ENCODE peak calls at places on chromosome 14, in eight cellular contexts. R is osteoblast, O is body of pancreas, C is astrocyte of the spinal cord, V is HFFc6, H is kidney, D is tibial artery, A is neural progenitor cell. L is an unnamed sample.

GRCh38 chr14:60482743-60483142 is 3.1 kb downstream of the C14orf39 start:
- DNase-seq in D (no peak), A (no peak), H (no peak), R (no peak), O (no peak), V (no peak), C (peak; percentile 29), L (no peak)

GRCh38 chr14:64758025-64758521 is 53.8 kb downstream of the PLEKHG3 start:
- DNase-seq in D (no peak), V (no peak), C (peak; percentile 83), R (no peak), O (peak; percentile 68), H (peak; percentile 53), A (no peak), L (no peak)

GRCh38 chr14:102195446-102195845 is 55.7 kb downstream of the WDR20 start:
- DNase-seq in O (no peak), A (no peak), D (no peak), V (no peak), C (no peak), R (no peak), H (no peak), L (no peak)

GRCh38 chr14:43540948-43541347 is 966.1 kb downstream of the FSCB start:
- DNase-seq in A (peak; percentile 5), R (no peak), V (no peak), C (no peak), H (no peak), D (no peak), O (no peak), L (no peak)

GRCh38 chr14:104143521-104144452 is 5.4 kb downstream of the KIF26A start:
- DNase-seq in R (peak; percentile 92), H (peak; percentile 61), A (no peak), O (peak; percentile 8), C (no peak), V (no peak), D (no peak), L (no peak)

GRCh38 chr14:54147285-54147684 is 190.7 kb upstream of the BMP4 start:
- DNase-seq in A (no peak), H (no peak), R (no peak), O (no peak), V (peak; percentile 93), D (no peak), C (peak; percentile 82), L (no peak)

GRCh38 chr14:106372870-106373657 is 846.7 kb downstream of the TMEM121 start:
- DNase-seq in C (no peak), H (peak; percentile 77), R (no peak), V (no peak), A (no peak), D (no peak), O (peak; percentile 59), L (peak; percentile 81)

GRCh38 chr14:22658951-22659350 is 14.8 kb upstream of the OR6J1 start:
- DNase-seq in C (no peak), A (no peak), H (no peak), O (no peak), R (no peak), D (no peak), V (no peak), L (no peak)

GRCh38 chr14:103688906-103689902 is 26.0 kb downstream of the XRCC3 start:
- DNase-seq in H (peak; percentile 66), C (peak; percentile 58), D (no peak), O (peak; percentile 61), V (no peak), R (peak; percentile 94), A (no peak), L (no peak)

GRCh38 chr14:98835051-98835824 is 436.8 kb downstream of the BCL11B start:
- DNase-seq in V (no peak), A (no peak), D (no peak), R (peak; percentile 80), H (no peak), C (no peak), O (no peak), L (no peak)

GRCh38 chr14:69615471-69616407 is 4.3 kb downstream of the SUSD6 start:
- DNase-seq in O (peak; percentile 59), D (peak; percentile 65), C (peak; percentile 87), R (peak; percentile 80), V (peak; percentile 61), H (no peak), A (no peak), L (peak; percentile 34)

GRCh38 chr14:55130194-55130550 is 1.1 kb downstream of the LGALS3 start:
- DNase-seq in C (no peak), O (peak; percentile 39), D (no peak), H (no peak), R (peak; percentile 86), V (peak; percentile 23), A (no peak), L (no peak)

GRCh38 chr14:88798161-88798560 is 5.4 kb upstream of the EML5 start:
- DNase-seq in R (no peak), D (no peak), C (no peak), V (no peak), H (no peak), O (no peak), A (no peak), L (no peak)

GRCh38 chr14:33343016-33343415 is 404.3 kb downstream of the NPAS3 start:
- DNase-seq in C (peak; percentile 18), R (no peak), V (no peak), O (no peak), H (no peak), D (no peak), A (no peak), L (no peak)

GRCh38 chr14:33352821-33353220 is 414.1 kb downstream of the NPAS3 start:
- DNase-seq in H (no peak), D (no peak), V (no peak), R (no peak), C (peak; percentile 33), A (no peak), O (no peak), L (no peak)

GRCh38 chr14:33348510-33348909 is 409.8 kb downstream of the NPAS3 start:
- DNase-seq in A (no peak), H (no peak), O (no peak), R (no peak), C (no peak), D (no peak), V (no peak), L (no peak)

GRCh38 chr14:33342299-33342974 is 403.8 kb downstream of the NPAS3 start:
- DNase-seq in V (no peak), C (no peak), O (no peak), A (no peak), R (no peak), D (no peak), H (no peak), L (no peak)

DNA sequence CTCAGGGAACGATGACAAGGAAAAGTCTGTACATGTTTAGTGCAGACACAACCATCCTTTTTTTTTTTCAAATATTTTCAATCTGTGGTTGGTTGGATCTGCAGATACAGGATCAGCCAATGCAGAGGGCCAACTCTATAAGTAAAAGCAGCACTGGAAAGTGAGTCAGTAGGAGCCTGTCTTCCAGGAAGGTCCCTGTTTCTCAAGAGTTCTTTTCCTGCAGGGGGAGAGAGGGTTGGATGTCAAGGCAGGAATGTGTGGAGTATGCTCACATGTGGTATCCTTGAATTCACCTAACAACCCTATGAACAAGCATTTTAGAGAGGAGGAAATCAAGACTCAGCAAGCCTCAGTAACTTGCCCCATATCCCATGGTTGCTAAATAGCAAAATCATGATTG is 409.1 kb downstream of the NPAS3 start:
- DNase-seq in O (no peak), C (no peak), D (no peak), R (no peak), H (no peak), A (no peak), V (no peak), L (no peak)
- TF ChIP-seq CTCF in O (no peak), C (no peak), D (no peak), R (no peak), H (no peak), A (no peak), V (no peak), L (no peak)

DNA sequence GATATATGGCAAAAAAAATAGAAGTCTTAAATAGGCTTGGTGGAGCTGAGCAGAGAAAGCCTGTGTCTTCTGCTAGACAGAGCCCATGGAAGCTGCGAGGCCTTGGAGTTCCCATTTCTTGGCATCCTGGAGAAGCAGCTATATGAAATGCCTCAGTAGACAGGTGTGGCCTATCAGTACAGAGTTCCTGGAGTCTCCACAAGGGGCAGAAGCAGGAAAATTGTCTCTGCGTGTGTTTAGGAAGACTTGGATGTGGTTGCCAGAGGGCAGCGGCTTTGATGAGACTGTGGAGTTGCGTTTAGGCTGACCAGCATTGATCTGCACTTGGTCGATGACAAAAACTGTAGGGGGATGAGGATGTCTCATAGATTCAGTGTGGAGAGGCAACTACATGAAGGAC is 334.5 kb upstream of the SEL1L start:
- DNase-seq in C (no peak), R (no peak), H (no peak), D (no peak), O (no peak), A (no peak), V (no peak), L (no peak)
- TF ChIP-seq CTCF in C (no peak), R (no peak), H (no peak), D (no peak), O (no peak), A (peak; percentile 31), V (no peak), L (no peak)

GRCh38 chr14:37024166-37024565 is 148.2 kb downstream of the SLC25A21 start:
- DNase-seq in V (no peak), R (no peak), D (no peak), H (no peak), C (no peak), A (no peak), O (no peak), L (no peak)
- TF ChIP-seq CTCF in V (peak; percentile 38), R (no peak), D (no peak), H (no peak), C (no peak), A (peak; percentile 42), O (no peak), L (no peak)

GRCh38 chr14:95442016-95442632 is 74.3 kb downstream of the SYNE3 start:
- DNase-seq in R (no peak), A (no peak), D (no peak), O (no peak), C (no peak), V (no peak), H (no peak), L (no peak)

GRCh38 chr14:95444132-95445129 is 72.0 kb downstream of the SYNE3 start:
- DNase-seq in A (no peak), C (no peak), O (no peak), D (no peak), H (no peak), V (no peak), R (no peak), L (no peak)

GRCh38 chr14:95440951-95441350 is 75.5 kb downstream of the SYNE3 start:
- DNase-seq in D (no peak), H (no peak), A (no peak), R (peak; percentile 81), C (no peak), O (no peak), V (peak; percentile 40), L (no peak)

GRCh38 chr14:95440496-95440895 is 76.0 kb downstream of the SYNE3 start:
- DNase-seq in C (no peak), H (no peak), D (no peak), A (no peak), V (no peak), O (no peak), R (no peak), L (no peak)

DNA sequence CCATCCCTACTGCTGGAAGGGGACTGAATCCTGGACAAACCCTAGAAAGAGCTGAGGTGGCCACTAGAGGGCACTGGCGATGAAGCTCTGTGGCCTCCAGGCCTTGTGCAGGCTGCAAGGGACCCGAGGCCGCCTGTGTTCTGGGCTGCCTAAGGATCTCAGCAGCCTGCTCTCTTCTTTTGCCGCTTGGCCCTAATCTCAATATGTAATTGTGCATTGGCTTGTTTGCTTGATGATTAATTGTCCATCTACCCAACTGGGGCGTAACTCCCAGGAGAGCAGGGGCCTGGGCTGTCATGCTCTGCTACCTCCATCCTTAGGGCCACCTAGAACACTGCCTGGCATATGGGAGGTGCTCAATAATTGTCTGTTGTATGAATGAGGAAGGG is 73.8 kb downstream of the SYNE3 start:
- DNase-seq in H (peak; percentile 91), A (peak; percentile 87), O (peak; percentile 82), V (peak; percentile 67), R (peak; percentile 98), C (peak; percentile 79), D (peak; percentile 81), L (peak; percentile 86)
- TF ChIP-seq CTCF in H (peak; percentile 87), A (peak; percentile 90), O (peak; percentile 83), V (peak; percentile 95), R (peak; percentile 93), C (peak; percentile 92), D (peak; percentile 84), L (peak; percentile 77)

L was measured in Calu3.